ENCODE peak calls at places on chromosomes 11 and 22, in six cellular contexts. M is heart left ventricle; S is B cell; L is activated T-helper 9 cell treated with anti-CD3 and anti-CD28 coated beads, Interleukin-2, amount 50 U/mL, for 16 hours; K is activated CD4-positive, alpha-beta T cell treated with anti-CD3 and anti-CD28 coated beads, Interleukin-2, amount 50 U/mL, for 4 hours; I is cardiac fibroblast. E is an unnamed sample.

GRCh38 chr11:69368119-69368880 is 74.3 kb downstream of the MYEOV start:
- DNase-seq in M (no peak), S (no peak), L (no peak), K (no peak), I (no peak), E (no peak)

GRCh38 chr11:2681408-2682145 is 18.2 kb downstream of the KCNQ1OT1 start:
- DNase-seq in M (no peak), S (no peak), L (no peak), K (no peak), I (no peak), E (no peak)

GRCh38 chr22:46076651-46077339 is 73.5 kb upstream of the PPARA start:
- DNase-seq in M (peak; percentile 56), S (no peak), L (no peak), K (no peak), I (peak; percentile 86), E (no peak)

GRCh38 chr11:117842131-117842941 is 17.8 kb upstream of the FXYD2 start:
- DNase-seq in M (peak; percentile 18), S (no peak), L (no peak), K (no peak), I (no peak), E (no peak)

GRCh38 chr22:39174498-39175120 is 22.1 kb upstream of the CBX7 start:
- DNase-seq in M (peak; percentile 83), S (peak; percentile 68), L (peak; percentile 35), K (peak; percentile 39), I (peak; percentile 96), E (peak; percentile 55)

GRCh38 chr22:39311592-39312400 is 7.6 kb downstream of the RPL3 start:
- DNase-seq in M (no peak), S (no peak), L (no peak), K (no peak), I (peak; percentile 19), E (no peak)

GRCh38 chr22:20531404-20532181 is 24.2 kb downstream of the MED15 start:
- DNase-seq in M (peak; percentile 63), S (no peak), L (no peak), K (no peak), I (peak; percentile 95), E (no peak)

GRCh38 chr11:112300094-112300786 is 39.6 kb upstream of the PLET1 start:
- DNase-seq in M (no peak), S (no peak), L (no peak), K (no peak), I (no peak), E (no peak)

GRCh38 chr11:111851636-111852035 is 19.7 kb downstream of the ALG9 start:
- DNase-seq in M (no peak), S (no peak), L (no peak), K (no peak), I (peak; percentile 39), E (no peak)

E was measured in activated T-cell treated with anti-CD3 and anti-CD28 coated beads, Interleukin-2, amount 50 U/mL, for 4 hours.